ENCODE peak calls at places on chromosomes 13 and 19, in five cellular contexts. Q, D, T, L and N are unnamed samples.

GRCh38 chr13:35157143-35157755 is 215.2 kb downstream of the NBEA start:
- DNase-seq in Q (no peak), D (peak), T (peak), L (peak), N (no peak)

GRCh38 chr19:41998246-41999020 is 4.4 kb upstream of the ATP1A3 start:
- DNase-seq in Q (no peak), D (peak), T (peak), L (peak), N (no peak)

GRCh38 chr19:13646758-13647157 is 117.6 kb upstream of the MRI1 start:
- DNase-seq in Q (no peak), D (no peak), T (no peak), L (no peak), N (no peak)

GRCh38 chr19:13024126-13024957 is 29.1 kb downstream of the NFIX start:
- DNase-seq in Q (no peak), D (no peak), T (no peak), L (no peak), N (no peak)

GRCh38 chr19:45113628-45114027 is 20.6 kb downstream of the PPP1R37 start:
- DNase-seq in Q (no peak), D (peak), T (no peak), L (no peak), N (no peak)

GRCh38 chr13:113901231-113901630 is 37.4 kb upstream of the GAS6 start:
- DNase-seq in Q (no peak), D (no peak), T (no peak), L (no peak), N (peak)

GRCh38 chr19:58406818-58407657 is 1.4 kb upstream of the ZNF584 start:
- DNase-seq in Q (no peak), D (peak), T (no peak), L (no peak), N (no peak)

GRCh38 chr13:45749026-45749759 is 47.1 kb downstream of the CBY2 start:
- DNase-seq in Q (no peak), D (no peak), T (no peak), L (no peak), N (no peak)

GRCh38 chr13:79483302-79483701 is 2.3 kb downstream of the NDFIP2 start:
- DNase-seq in Q (no peak), D (no peak), T (no peak), L (no peak), N (no peak)

GRCh38 chr13:71758823-71759222 is 108.2 kb downstream of the DACH1 start:
- DNase-seq in Q (no peak), D (no peak), T (peak), L (no peak), N (no peak)

GRCh38 chr13:79692846-79693245 is 211.9 kb downstream of the NDFIP2 start:
- DNase-seq in Q (no peak), D (no peak), T (no peak), L (no peak), N (no peak)

GRCh38 chr19:34804115-34804514 is 31.1 kb upstream of the ZNF599 start:
- DNase-seq in Q (no peak), D (no peak), T (no peak), L (no peak), N (no peak)

GRCh38 chr19:34808566-34808965 is 35.6 kb upstream of the ZNF599 start:
- DNase-seq in Q (no peak), D (no peak), T (no peak), L (no peak), N (no peak)

GRCh38 chr19:34806976-34807860 is 34.2 kb upstream of the ZNF599 start:
- DNase-seq in Q (no peak), D (no peak), T (no peak), L (no peak), N (no peak)
- TF ChIP-seq EP300 in Q (no peak), D (no peak), T (no peak), L (no peak), N (no peak)

DNA sequence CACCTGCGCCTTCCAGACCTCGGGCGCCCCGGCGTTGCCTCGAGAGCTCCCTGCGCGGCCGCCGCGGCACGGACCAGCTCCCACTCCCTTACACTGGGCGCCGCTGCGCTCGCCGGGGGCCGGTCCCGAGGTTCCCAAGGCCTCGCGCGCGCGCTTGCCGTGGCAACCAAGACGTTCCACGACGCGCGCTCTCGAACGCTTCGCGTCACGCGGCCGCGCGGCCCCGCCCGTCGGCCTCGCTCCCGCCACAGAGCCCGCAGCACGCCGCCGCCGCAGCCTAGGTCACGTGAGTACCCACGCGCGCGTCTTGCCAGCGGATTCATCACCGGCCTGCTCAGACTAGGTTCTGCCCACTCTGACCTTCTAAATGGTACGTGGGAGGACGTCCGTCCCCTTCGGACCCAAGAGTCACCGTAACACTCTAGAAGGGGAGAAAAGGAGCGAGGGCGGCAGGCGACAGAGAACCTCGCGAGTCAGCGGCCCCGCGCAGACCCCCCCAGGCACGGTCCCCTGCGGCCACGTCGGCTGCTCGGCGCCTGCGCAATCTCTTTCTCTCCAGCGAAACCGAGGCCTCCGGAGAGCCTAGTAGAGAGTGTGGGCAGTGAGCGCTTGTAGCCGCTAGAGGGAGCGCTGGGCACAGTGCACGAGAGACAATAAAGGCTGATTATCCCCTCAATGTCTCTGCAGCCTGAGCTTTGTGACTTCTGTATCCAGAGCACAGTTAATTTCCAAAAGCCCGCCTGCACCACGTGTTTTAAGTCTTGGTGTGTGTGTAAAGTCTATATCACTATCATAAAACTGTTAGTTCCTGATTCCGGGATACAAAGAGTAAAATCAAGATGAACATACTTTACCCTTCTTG is at the start of gene SPART:
- DNase-seq in Q (peak), D (peak), T (peak), L (peak), N (peak)
- TF ChIP-seq EP300 in Q (peak), D (no peak), T (no peak), L (no peak), N (no peak)

GRCh38 chr13:27367570-27367969 is 56.8 kb upstream of the GTF3A start:
- DNase-seq in Q (no peak), D (no peak), T (no peak), L (no peak), N (no peak)
- TF ChIP-seq EP300 in Q (no peak), D (no peak), T (no peak), L (no peak), N (no peak)

DNA sequence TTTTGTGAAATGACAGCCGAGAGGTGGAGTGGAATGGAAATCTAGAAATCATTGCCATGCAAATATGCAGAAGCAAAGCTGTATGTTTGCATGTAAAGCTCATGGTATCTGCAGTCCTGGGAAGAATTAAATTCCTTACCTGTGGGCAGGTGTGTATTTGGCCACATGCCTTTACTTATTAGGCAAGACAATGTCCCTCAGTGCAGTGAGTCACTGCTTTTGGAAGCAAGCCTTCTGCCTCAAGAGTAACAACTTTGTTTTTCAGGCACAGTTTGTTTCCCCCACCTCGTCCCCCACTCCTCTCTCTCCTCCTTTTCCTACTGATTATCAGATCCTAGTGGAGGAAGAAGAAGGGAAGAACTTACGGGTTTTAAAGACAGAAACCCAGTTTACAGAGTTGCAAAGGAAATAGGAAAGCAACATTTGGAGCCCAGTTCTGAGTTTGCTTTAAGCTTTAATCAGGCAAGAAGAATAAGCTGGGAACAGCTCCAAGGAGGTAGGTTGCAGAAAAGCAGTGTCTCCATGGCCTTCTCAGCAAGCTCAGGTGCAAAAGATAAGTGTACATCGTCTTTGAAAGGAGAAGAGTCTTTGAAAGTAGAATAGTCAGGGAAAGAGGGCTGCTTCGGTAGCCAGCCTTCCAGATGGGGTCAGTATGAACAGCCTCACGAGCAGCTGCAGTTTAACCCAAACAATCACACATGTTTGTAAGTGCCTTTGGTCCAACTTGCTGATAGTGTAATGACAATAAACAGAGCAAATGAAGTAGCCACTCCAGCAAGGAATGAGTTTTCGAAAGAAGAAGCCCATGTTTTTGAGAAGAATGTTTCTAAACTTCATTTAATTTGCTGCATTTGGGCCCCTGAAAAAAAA is 190.1 kb downstream of the KLF5 start:
- DNase-seq in Q (no peak), D (no peak), T (peak), L (no peak), N (peak)
- TF ChIP-seq EP300 in Q (no peak), D (no peak), T (no peak), L (no peak), N (no peak)

DNA sequence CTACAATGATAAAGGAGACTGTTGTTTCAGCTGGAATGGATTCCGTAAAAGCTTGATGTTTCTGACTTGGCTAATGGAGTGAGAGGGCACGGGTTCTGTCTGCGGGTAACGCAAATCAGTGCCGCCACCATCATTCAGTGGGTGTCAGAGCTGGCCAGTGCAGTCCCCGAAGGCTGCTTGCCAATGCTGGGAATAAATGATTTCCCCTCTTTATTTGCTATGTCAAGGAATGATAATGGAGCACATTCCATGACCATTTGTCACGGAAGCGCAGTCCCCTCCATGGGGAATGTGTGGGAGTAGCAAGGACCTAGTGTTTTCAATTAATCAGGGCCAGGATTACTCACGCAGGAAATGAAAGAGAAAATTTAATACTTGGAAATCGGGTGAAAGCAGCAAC is 899.3 kb downstream of the UQCRFS1 start:
- DNase-seq in Q (no peak), D (no peak), T (no peak), L (no peak), N (no peak)
- TF ChIP-seq EP300 in Q (peak), D (no peak), T (no peak), L (no peak), N (no peak)

GRCh38 chr13:110329798-110330461 is 22.8 kb downstream of the COL4A2 start:
- DNase-seq in Q (no peak), D (no peak), T (no peak), L (no peak), N (no peak)
- TF ChIP-seq EP300 in Q (no peak), D (no peak), T (no peak), L (no peak), N (no peak)

DNA sequence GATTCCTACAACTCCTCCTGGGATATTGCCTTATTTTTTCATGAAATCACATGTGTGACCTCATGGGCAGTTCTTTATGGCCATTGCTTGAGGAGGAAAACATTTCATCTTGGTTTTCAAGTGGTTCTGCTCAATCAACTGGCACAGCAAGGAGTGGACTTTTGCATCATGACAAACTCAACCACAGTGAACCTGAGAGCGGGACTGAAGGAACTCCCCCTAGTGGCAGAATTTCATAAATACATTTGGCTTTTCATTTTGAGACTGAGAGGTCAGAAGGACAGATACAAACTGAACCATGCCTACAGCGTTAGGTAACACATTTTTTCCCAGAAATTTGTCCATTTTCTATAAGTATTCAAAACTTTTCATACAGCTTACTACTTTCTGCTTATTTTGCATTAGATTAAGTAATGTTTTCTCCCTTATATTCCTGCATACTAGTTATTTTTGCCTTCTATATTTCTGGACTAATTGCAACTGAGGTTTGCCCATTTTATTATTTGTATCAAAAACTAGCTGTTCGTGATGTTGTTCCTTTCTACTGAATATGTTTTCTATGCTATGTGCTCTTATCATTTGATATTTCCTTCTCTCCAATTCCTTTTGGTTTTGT is 13.4 kb upstream of the SIGLEC12 start:
- DNase-seq in Q (no peak), D (peak), T (peak), L (peak), N (no peak)
- TF ChIP-seq EP300 in Q (no peak), D (no peak), T (no peak), L (no peak), N (no peak)

GRCh38 chr19:2041436-2041685 is 9.7 kb downstream of the MKNK2 start:
- DNase-seq in Q (no peak), D (no peak), T (no peak), L (no peak), N (no peak)

GRCh38 chr19:2043269-2043641 is 7.8 kb downstream of the MKNK2 start:
- DNase-seq in Q (no peak), D (no peak), T (no peak), L (no peak), N (peak)

GRCh38 chr19:2040647-2041435 is 10.2 kb downstream of the MKNK2 start:
- DNase-seq in Q (no peak), D (no peak), T (no peak), L (no peak), N (no peak)

GRCh38 chr19:2042485-2043268 is 8.4 kb downstream of the MKNK2 start:
- DNase-seq in Q (no peak), D (no peak), T (no peak), L (no peak), N (no peak)

DNA sequence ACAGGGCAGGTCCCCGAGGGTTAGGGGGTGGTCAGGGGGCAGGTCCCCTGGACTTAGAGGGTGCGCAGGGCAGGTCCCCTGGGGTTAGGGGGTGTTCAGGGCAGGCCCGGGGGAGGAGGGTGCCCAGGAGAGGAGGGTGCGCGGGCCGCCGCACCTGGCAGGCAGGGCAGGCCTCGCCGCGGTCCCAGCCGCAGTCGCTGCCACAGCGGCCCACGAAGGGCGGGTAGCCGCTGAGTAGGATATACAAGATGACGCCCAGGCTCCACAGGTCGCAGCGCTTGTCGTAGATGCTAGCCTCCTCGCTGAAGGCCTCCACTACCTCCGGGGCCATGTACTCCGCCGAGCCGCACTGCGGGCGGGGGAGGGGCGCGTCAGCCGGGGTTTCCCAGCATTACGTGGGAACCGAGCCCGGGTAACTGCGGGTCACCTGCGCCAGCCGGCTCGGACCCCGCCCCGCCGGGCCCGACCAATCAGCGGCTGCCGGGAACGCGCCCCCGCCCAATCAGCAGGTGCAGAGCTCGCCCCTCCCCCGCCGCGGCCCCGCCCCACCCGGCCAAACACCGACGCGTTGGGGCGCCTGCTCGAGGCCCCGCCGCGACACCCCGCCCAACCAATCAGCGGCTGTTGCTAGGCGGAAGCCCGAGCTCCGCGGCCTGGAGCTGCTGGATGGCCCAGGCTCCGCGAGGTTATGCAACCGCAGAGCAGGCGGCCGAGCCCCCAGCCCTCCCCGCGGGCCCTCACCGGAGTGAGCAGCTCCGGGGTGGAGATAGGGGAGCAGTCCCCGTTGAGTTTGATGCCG is 9.2 kb downstream of the MKNK2 start:
- DNase-seq in Q (peak), D (no peak), T (peak), L (peak), N (peak)
- TF ChIP-seq EP300 in Q (peak), D (no peak), T (peak), L (no peak), N (no peak)